ENCODE peak calls at places on chromosomes 16 and 17, in four cellular contexts. L is activated CD4-positive, alpha-beta T cell treated with anti-CD3 and anti-CD28 coated beads, Interleukin-2, amount 10 ng/mL, durations not matched to agents 7 days and 5 days; B is pulmonary artery endothelial cell; A is effector memory CD8-positive, alpha-beta T cell. O is an unnamed sample.

GRCh38 chr17:62627904-62628603 is 584 bp downstream of the MRC2 start:
- DNase-seq in L (peak; percentile 35), B (no peak), A (no peak), O (no peak)

GRCh38 chr16:81618661-81619060 is 160.4 kb upstream of the PLCG2 start:
- DNase-seq in L (no peak), B (no peak), A (no peak), O (no peak)

GRCh38 chr16:58024673-58025350 is 742 bp upstream of the MMP15 start:
- DNase-seq in L (peak; percentile 22), B (no peak), A (peak; percentile 10), O (no peak)

GRCh38 chr17:73546121-73546520 is 98.1 kb downstream of the SDK2 start:
- DNase-seq in L (no peak), B (no peak), A (no peak), O (no peak)

GRCh38 chr16:79067600-79067999 is 532.9 kb downstream of the MAF start:
- DNase-seq in L (no peak), B (no peak), A (no peak), O (no peak)

GRCh38 chr16:30780021-30780420 is 7.0 kb downstream of the ZNF629 start:
- DNase-seq in L (no peak), B (no peak), A (no peak), O (no peak)

GRCh38 chr17:14827394-14827793 is 437.7 kb downstream of the PMP22 start:
- DNase-seq in L (no peak), B (no peak), A (no peak), O (no peak)

GRCh38 chr17:33015716-33016346 is 24.2 kb downstream of the SPACA3 start:
- DNase-seq in L (no peak), B (no peak), A (no peak), O (no peak)

GRCh38 chr16:22771551-22771950 is 42.4 kb upstream of the HS3ST2 start:
- DNase-seq in L (no peak), B (no peak), A (no peak), O (no peak)

GRCh38 chr16:85262558-85263196 is 150.4 kb upstream of the CIBAR2 start:
- DNase-seq in L (no peak), B (no peak), A (no peak), O (no peak)

GRCh38 chr17:57823469-57824401 is 26.1 kb downstream of the MRPS23 start:
- DNase-seq in L (no peak), B (no peak), A (no peak), O (no peak)

GRCh38 chr16:69520800-69521602 is 44.8 kb upstream of the NFAT5 start:
- DNase-seq in L (peak; percentile 26), B (no peak), A (no peak), O (no peak)

GRCh38 chr16:74868501-74868900 is 93.9 kb upstream of the FA2H start:
- DNase-seq in L (peak; percentile 14), B (peak; percentile 49), A (peak; percentile 3), O (no peak)

GRCh38 chr17:57971572-57971971 is 16.4 kb upstream of the CUEDC1 start:
- DNase-seq in L (no peak), B (no peak), A (no peak), O (no peak)

GRCh38 chr16:50970221-50970620 is 180.8 kb downstream of the SALL1 start:
- DNase-seq in L (no peak), B (no peak), A (no peak), O (no peak)

GRCh38 chr17:72737291-72737690 is 355.2 kb downstream of the SLC39A11 start:
- DNase-seq in L (no peak), B (no peak), A (no peak), O (no peak)

GRCh38 chr16:72753883-72754282 is 294.0 kb downstream of the ZFHX3 start:
- DNase-seq in L (no peak), B (no peak), A (no peak), O (no peak)

GRCh38 chr16:28283798-28284577 is 8.3 kb upstream of the SBK1 start:
- DNase-seq in L (no peak), B (no peak), A (no peak), O (no peak)

GRCh38 chr16:87344931-87345631 is 27.9 kb upstream of the C16orf95 start:
- DNase-seq in L (peak; percentile 70), B (no peak), A (peak; percentile 35), O (no peak)

GRCh38 chr16:56788435-56788834 is 58.5 kb downstream of the NUP93 start:
- DNase-seq in L (no peak), B (no peak), A (no peak), O (no peak)

GRCh38 chr17:79798296-79799173 is 1.7 kb upstream of the CBX8 start:
- DNase-seq in L (no peak), B (no peak), A (no peak), O (no peak)

GRCh38 chr16:53995378-53995777 is 291.2 kb downstream of the IRX3 start:
- DNase-seq in L (no peak), B (no peak), A (no peak), O (no peak)

GRCh38 chr17:56597495-56597990 is 4.0 kb downstream of the NOG start:
- DNase-seq in L (no peak), B (no peak), A (no peak), O (no peak)

GRCh38 chr17:18261146-18261515 is 669 bp downstream of the MIEF2 start:
- DNase-seq in L (peak; percentile 35), B (no peak), A (no peak), O (no peak)

GRCh38 chr17:41651625-41652460 is 27.5 kb upstream of the KRT17 start:
- DNase-seq in L (no peak), B (no peak), A (no peak), O (no peak)

GRCh38 chr16:11736903-11737302 is 5.8 kb downstream of the TXNDC11 start:
- DNase-seq in L (no peak), B (no peak), A (no peak), O (no peak)

GRCh38 chr16:70348991-70349390 is 2.3 kb downstream of the DDX19A start:
- DNase-seq in L (no peak), B (no peak), A (no peak), O (no peak)

O was measured in cerebellar nuclear complex.